ENCODE peak calls at places on chromosomes 4 and X, in six cellular contexts. One of them, this sample, is unnamed. For H3K4me1, the result is how much of the 10 kb centered on the place peaks cover.

GRCh38 chrX:22666441-22666840 is 333.3 kb upstream of the DDX53 start:
- DNase-seq in HCT116: peak
- DNase-seq in K562: peak
- DNase-seq in A549: no peak
- DNase-seq in Panc1: no peak
- DNase-seq in GM12878: no peak
- DNase-seq in this sample: peak

GRCh38 chr4:32112891-32113290 is 1392.7 kb downstream of the PCDH7 start:
- DNase-seq in HCT116: no peak
- DNase-seq in K562: no peak
- DNase-seq in A549: no peak
- DNase-seq in Panc1: no peak
- DNase-seq in GM12878: no peak
- DNase-seq in this sample: no peak

GRCh38 chr4:102541708-102542107 is 40.5 kb downstream of the NFKB1 start:
- DNase-seq in HCT116: no peak
- DNase-seq in K562: no peak
- DNase-seq in A549: no peak
- DNase-seq in Panc1: no peak
- DNase-seq in GM12878: no peak
- DNase-seq in this sample: peak

GRCh38 chrX:129653181-129653984 is 1.4 kb downstream of the APLN start:
- DNase-seq in HCT116: no peak
- DNase-seq in K562: no peak
- DNase-seq in A549: no peak
- DNase-seq in Panc1: no peak
- DNase-seq in GM12878: no peak
- DNase-seq in this sample: no peak

GRCh38 chr4:102143433-102143832 is 201.8 kb downstream of the SLC39A8 start:
- DNase-seq in HCT116: no peak
- DNase-seq in K562: no peak
- DNase-seq in A549: no peak
- DNase-seq in Panc1: no peak
- DNase-seq in GM12878: no peak
- DNase-seq in this sample: no peak

GRCh38 chr4:54090804-54091623 is 8.9 kb upstream of the GSX2 start:
- DNase-seq in HCT116: no peak
- DNase-seq in K562: peak
- DNase-seq in A549: peak
- DNase-seq in Panc1: no peak
- DNase-seq in GM12878: no peak
- DNase-seq in this sample: peak

GRCh38 chrX:48648299-48648698 is 35.3 kb upstream of the WAS start:
- DNase-seq in HCT116: no peak
- DNase-seq in K562: no peak
- DNase-seq in A549: no peak
- DNase-seq in Panc1: no peak
- DNase-seq in GM12878: no peak
- DNase-seq in this sample: peak

GRCh38 chr4:137707626-137708025 is 175.3 kb upstream of the PCDH18 start:
- DNase-seq in HCT116: no peak
- DNase-seq in K562: no peak
- DNase-seq in A549: no peak
- DNase-seq in Panc1: no peak
- DNase-seq in GM12878: no peak
- DNase-seq in this sample: no peak

DNA sequence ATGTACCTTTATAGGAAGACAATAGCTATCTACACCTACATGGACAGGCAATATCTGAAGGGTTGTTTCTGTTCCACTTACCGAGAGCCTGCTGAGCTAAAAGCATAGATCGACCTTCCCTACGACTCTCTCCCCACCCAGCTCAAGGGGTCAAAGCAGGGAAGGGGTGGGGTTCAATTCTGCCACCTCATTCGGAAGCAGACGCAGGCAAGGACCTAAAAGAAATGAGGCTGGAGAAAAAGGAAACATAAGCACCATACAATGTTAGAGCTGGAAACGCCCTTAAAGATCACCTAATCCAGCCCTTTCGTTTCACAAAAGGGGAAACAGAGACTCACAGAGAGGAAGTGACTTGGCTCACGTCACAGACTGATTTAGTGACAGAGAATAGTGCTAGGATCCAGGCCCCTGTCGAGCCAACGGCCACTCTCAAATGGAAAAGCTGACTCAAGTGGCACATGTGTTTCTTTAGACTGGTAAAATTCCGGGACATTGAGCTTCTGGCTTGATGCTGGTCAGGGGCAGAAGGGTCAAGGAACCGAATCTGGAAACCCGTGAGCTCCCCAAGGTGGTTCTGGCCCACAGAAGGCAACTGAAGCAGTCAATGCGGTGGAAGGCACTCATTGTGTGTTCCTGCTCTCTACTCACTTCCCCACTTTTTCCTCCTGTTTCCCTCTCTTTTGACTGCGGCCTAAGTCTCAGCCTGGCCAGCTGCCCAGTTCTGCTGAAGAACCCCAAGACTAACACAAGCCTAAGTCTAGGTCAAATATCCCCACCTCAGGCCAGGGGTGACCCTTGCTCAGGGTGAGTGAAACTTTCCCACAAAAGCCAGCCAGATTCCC is 7.5 kb downstream of the SEPTIN6 start:
- DNase-seq in HCT116: no peak
- DNase-seq in K562: no peak
- DNase-seq in A549: no peak
- DNase-seq in Panc1: no peak
- DNase-seq in GM12878: no peak
- DNase-seq in this sample: no peak
- H3K4me1 ChIP-seq in HCT116: under half
- H3K4me1 ChIP-seq in K562: under half
- H3K4me1 ChIP-seq in A549: under half
- H3K4me1 ChIP-seq in Panc1: under half
- H3K4me1 ChIP-seq in GM12878: half or more
- H3K4me1 ChIP-seq in this sample: under half

DNA sequence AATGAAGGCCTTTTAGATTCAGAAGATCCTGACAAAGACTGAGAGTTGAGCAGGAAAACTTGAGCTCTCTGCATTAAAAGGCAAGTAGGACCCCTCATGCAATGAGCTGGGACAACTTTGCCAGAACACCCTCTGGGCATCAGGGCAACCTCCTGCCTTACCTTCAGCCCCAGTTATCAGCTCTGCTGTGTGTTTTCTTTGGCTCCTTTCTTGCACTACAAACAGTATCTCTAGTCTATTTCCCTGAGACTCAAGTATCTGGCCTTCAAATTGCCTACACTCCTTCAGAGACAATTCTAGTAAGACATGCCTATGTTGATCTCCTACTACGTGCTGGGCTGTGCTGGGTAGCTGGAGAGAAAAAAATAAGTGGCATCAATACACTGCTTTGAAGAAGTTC is 192.2 kb downstream of the MID1IP1 start:
- DNase-seq in HCT116: no peak
- DNase-seq in K562: no peak
- DNase-seq in A549: no peak
- DNase-seq in Panc1: no peak
- DNase-seq in GM12878: no peak
- DNase-seq in this sample: no peak
- TF ChIP-seq REST in HCT116: no peak
- TF ChIP-seq REST in K562: no peak
- TF ChIP-seq REST in A549: no peak
- TF ChIP-seq REST in Panc1: no peak
- TF ChIP-seq REST in GM12878: no peak
- TF ChIP-seq REST in this sample: no peak

GRCh38 chrX:40105016-40105790 is 7.4 kb upstream of the BCOR start:
- DNase-seq in HCT116: no peak
- DNase-seq in K562: peak
- DNase-seq in A549: peak
- DNase-seq in Panc1: no peak
- DNase-seq in GM12878: no peak
- DNase-seq in this sample: no peak
- H3K4me1 ChIP-seq in HCT116: half or more
- H3K4me1 ChIP-seq in K562: half or more
- H3K4me1 ChIP-seq in A549: under half
- H3K4me1 ChIP-seq in Panc1: under half
- H3K4me1 ChIP-seq in GM12878: under half
- H3K4me1 ChIP-seq in this sample: under half

DNA sequence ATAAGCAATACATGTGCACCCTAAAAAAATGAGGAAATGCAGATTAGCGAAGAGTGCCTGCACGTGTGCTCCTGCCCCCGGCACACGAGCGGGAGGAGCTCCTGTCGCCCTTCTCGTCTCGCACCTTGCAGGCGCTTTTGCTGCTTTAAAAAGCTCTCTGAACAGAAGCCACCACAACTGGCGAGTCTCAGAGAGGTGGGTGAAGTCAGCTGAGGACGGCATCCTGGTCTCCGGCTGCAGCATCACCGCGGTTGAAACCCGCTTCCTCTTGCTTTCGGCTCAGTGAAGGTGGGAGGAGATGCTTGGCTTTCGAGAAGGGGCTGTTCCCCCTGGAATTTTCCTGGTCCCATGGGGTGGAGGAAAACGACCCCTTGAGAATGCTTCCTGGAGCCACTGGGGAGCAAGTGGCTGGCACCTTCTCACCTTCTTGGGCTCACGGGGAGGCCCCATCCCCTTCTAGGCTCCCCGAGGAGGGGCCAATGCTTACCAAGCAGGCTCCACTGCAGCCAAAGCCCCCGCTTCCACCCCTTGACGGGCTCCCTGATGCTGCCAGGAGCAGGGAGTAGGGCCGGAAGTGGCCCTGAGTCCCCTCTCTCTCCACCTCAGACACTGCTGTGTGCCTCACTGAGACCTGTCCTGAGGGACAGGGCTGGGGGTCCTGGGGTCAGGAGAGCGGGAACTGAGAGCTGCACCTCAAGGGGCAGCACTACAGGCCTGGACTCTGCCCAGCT is 29.2 kb upstream of the MXD4 start:
- DNase-seq in HCT116: no peak
- DNase-seq in K562: no peak
- DNase-seq in A549: no peak
- DNase-seq in Panc1: no peak
- DNase-seq in GM12878: no peak
- DNase-seq in this sample: no peak
- TF ChIP-seq REST in HCT116: no peak
- TF ChIP-seq REST in K562: no peak
- TF ChIP-seq REST in A549: no peak
- TF ChIP-seq REST in Panc1: no peak
- TF ChIP-seq REST in GM12878: no peak
- TF ChIP-seq REST in this sample: no peak

GRCh38 chrX:24153175-24153795 is 3.8 kb downstream of the ZFX start:
- DNase-seq in HCT116: no peak
- DNase-seq in K562: no peak
- DNase-seq in A549: no peak
- DNase-seq in Panc1: no peak
- DNase-seq in GM12878: no peak
- DNase-seq in this sample: peak
- H3K4me1 ChIP-seq in HCT116: under half
- H3K4me1 ChIP-seq in K562: under half
- H3K4me1 ChIP-seq in A549: half or more
- H3K4me1 ChIP-seq in Panc1: under half
- H3K4me1 ChIP-seq in GM12878: under half
- H3K4me1 ChIP-seq in this sample: under half